ENCODE peak calls at places on chromosomes 4 and X, in seven cellular contexts. One of them, this sample, is unnamed.
A peak's percentile ranks its signal among the peaks of the same experiment; 100 is the strongest.

GRCh38 chr4:182560358-182560757 is 317.2 kb downstream of the TENM3 start:
- DNase-seq in K562: no peak
- DNase-seq in HepG2: no peak
- DNase-seq in GM12878: no peak
- DNase-seq in SK-N-SH: no peak
- DNase-seq in GM12892: no peak
- DNase-seq in H1: peak; percentile 82
- DNase-seq in this sample: no peak

GRCh38 chr4:13240066-13240465 is 244.1 kb downstream of the RAB28 start:
- DNase-seq in K562: no peak
- DNase-seq in HepG2: no peak
- DNase-seq in GM12878: no peak
- DNase-seq in SK-N-SH: no peak
- DNase-seq in GM12892: no peak
- DNase-seq in H1: no peak
- DNase-seq in this sample: no peak

GRCh38 chr4:48633657-48634056 is 143.6 kb downstream of the ZAR1 start:
- DNase-seq in K562: no peak
- DNase-seq in HepG2: no peak
- DNase-seq in GM12878: no peak
- DNase-seq in SK-N-SH: no peak
- DNase-seq in GM12892: no peak
- DNase-seq in H1: no peak
- DNase-seq in this sample: no peak

GRCh38 chr4:65670331-65671031 is at the start of gene EPHA5:
- DNase-seq in K562: no peak
- DNase-seq in HepG2: peak; percentile 3
- DNase-seq in GM12878: no peak
- DNase-seq in SK-N-SH: peak; percentile 69
- DNase-seq in GM12892: no peak
- DNase-seq in H1: peak; percentile 86
- DNase-seq in this sample: no peak

GRCh38 chrX:22135171-22135711 is 103.1 kb downstream of the PHEX start:
- DNase-seq in K562: no peak
- DNase-seq in HepG2: no peak
- DNase-seq in GM12878: no peak
- DNase-seq in SK-N-SH: no peak
- DNase-seq in GM12892: no peak
- DNase-seq in H1: no peak
- DNase-seq in this sample: no peak

GRCh38 chr4:177281544-177281943 is 28.1 kb upstream of the NEIL3 start:
- DNase-seq in K562: no peak
- DNase-seq in HepG2: no peak
- DNase-seq in GM12878: no peak
- DNase-seq in SK-N-SH: no peak
- DNase-seq in GM12892: no peak
- DNase-seq in H1: no peak
- DNase-seq in this sample: no peak

GRCh38 chrX:318739-319578 is at the start of gene GTPBP6:
- DNase-seq in K562: peak; percentile 82
- DNase-seq in HepG2: peak; percentile 98
- DNase-seq in GM12878: peak; percentile 99
- DNase-seq in SK-N-SH: peak; percentile 93
- DNase-seq in GM12892: peak; percentile 91
- DNase-seq in H1: peak; percentile 98
- DNase-seq in this sample: peak; percentile 90

GRCh38 chr4:123986268-123986798 is 589.7 kb downstream of the SPRY1 start:
- DNase-seq in K562: no peak
- DNase-seq in HepG2: no peak
- DNase-seq in GM12878: no peak
- DNase-seq in SK-N-SH: no peak
- DNase-seq in GM12892: no peak
- DNase-seq in H1: no peak
- DNase-seq in this sample: no peak

GRCh38 chrX:108309144-108309543 is 129.1 kb downstream of the COL4A6 start:
- DNase-seq in K562: no peak
- DNase-seq in HepG2: peak; percentile 66
- DNase-seq in GM12878: no peak
- DNase-seq in SK-N-SH: no peak
- DNase-seq in GM12892: no peak
- DNase-seq in H1: no peak
- DNase-seq in this sample: no peak

GRCh38 chr4:28639747-28640146 is 1779.1 kb downstream of the STIM2 start:
- DNase-seq in K562: no peak
- DNase-seq in HepG2: no peak
- DNase-seq in GM12878: no peak
- DNase-seq in SK-N-SH: no peak
- DNase-seq in GM12892: no peak
- DNase-seq in H1: no peak
- DNase-seq in this sample: no peak

DNA sequence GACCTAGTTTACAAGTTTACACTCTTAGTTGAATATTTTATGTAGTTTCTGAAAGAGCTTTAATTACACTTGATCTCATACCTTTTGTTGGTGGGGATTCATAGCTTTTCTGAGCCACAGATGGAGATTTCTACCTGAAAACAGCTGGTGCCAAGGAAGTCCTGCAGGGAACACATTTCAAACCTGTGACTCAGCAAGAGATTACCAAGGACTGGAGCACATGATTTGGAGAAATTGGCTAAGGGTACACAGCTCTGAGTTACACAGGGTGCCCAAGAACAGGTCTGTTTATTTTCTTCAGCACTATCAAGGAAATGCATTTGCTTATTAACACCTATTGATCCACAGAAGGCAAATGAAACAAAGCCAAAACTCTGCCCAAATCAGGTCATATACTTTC is 691.5 kb downstream of the KCTD8 start:
- DNase-seq in K562: peak; percentile 4
- DNase-seq in HepG2: no peak
- DNase-seq in GM12878: no peak
- DNase-seq in SK-N-SH: no peak
- DNase-seq in GM12892: no peak
- DNase-seq in H1: no peak
- DNase-seq in this sample: no peak
- TF ChIP-seq TAF1 in K562: no peak
- TF ChIP-seq TAF1 in HepG2: no peak
- TF ChIP-seq TAF1 in GM12878: no peak
- TF ChIP-seq TAF1 in SK-N-SH: no peak
- TF ChIP-seq TAF1 in GM12892: no peak
- TF ChIP-seq TAF1 in H1: no peak
- TF ChIP-seq TAF1 in this sample: no peak

GRCh38 chr4:40980318-40980883 is 230.6 kb downstream of the NSUN7 start:
- DNase-seq in K562: no peak
- DNase-seq in HepG2: peak; percentile 20
- DNase-seq in GM12878: no peak
- DNase-seq in SK-N-SH: no peak
- DNase-seq in GM12892: no peak
- DNase-seq in H1: no peak
- DNase-seq in this sample: no peak
- TF ChIP-seq TAF1 in K562: no peak
- TF ChIP-seq TAF1 in HepG2: no peak
- TF ChIP-seq TAF1 in GM12878: no peak
- TF ChIP-seq TAF1 in SK-N-SH: no peak
- TF ChIP-seq TAF1 in GM12892: no peak
- TF ChIP-seq TAF1 in H1: no peak
- TF ChIP-seq TAF1 in this sample: no peak

GRCh38 chrX:102765794-102766193 is 45.3 kb downstream of the GPRASP3 start:
- DNase-seq in K562: no peak
- DNase-seq in HepG2: no peak
- DNase-seq in GM12878: no peak
- DNase-seq in SK-N-SH: no peak
- DNase-seq in GM12892: no peak
- DNase-seq in H1: no peak
- DNase-seq in this sample: no peak
- TF ChIP-seq TAF1 in K562: no peak
- TF ChIP-seq TAF1 in HepG2: no peak
- TF ChIP-seq TAF1 in GM12878: no peak
- TF ChIP-seq TAF1 in SK-N-SH: no peak
- TF ChIP-seq TAF1 in GM12892: no peak
- TF ChIP-seq TAF1 in H1: no peak
- TF ChIP-seq TAF1 in this sample: no peak

GRCh38 chr4:20284990-20285389 is 33.3 kb downstream of the SLIT2 start:
- DNase-seq in K562: no peak
- DNase-seq in HepG2: no peak
- DNase-seq in GM12878: no peak
- DNase-seq in SK-N-SH: no peak
- DNase-seq in GM12892: no peak
- DNase-seq in H1: no peak
- DNase-seq in this sample: no peak

GRCh38 chr4:20289782-20290181 is 38.1 kb downstream of the SLIT2 start:
- DNase-seq in K562: no peak
- DNase-seq in HepG2: no peak
- DNase-seq in GM12878: no peak
- DNase-seq in SK-N-SH: no peak
- DNase-seq in GM12892: no peak
- DNase-seq in H1: no peak
- DNase-seq in this sample: no peak

GRCh38 chr4:20288846-20289512 is 37.3 kb downstream of the SLIT2 start:
- DNase-seq in K562: no peak
- DNase-seq in HepG2: no peak
- DNase-seq in GM12878: no peak
- DNase-seq in SK-N-SH: no peak
- DNase-seq in GM12892: no peak
- DNase-seq in H1: no peak
- DNase-seq in this sample: no peak

GRCh38 chr4:20288047-20288650 is 36.4 kb downstream of the SLIT2 start:
- DNase-seq in K562: no peak
- DNase-seq in HepG2: no peak
- DNase-seq in GM12878: no peak
- DNase-seq in SK-N-SH: no peak
- DNase-seq in GM12892: no peak
- DNase-seq in H1: no peak
- DNase-seq in this sample: no peak

DNA sequence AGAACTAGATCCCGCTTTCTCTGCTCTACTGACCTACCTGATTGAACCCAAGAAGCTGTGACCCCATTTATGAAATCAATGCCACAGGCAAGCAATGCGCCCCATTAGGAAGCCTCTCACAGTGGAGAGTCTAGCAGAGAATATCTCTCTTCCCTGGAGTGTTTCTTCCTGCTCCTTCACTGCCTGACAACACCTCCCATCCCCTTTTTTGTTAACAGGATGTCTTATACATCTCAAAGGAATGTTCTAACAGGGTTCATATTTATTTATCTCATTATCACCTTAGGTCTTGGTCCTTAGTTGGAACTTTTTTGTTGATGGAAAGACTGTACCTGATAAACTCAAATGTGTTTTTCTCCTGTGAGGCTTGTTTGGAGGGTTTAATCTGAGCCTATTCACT is 35.5 kb downstream of the SLIT2 start:
- DNase-seq in K562: no peak
- DNase-seq in HepG2: no peak
- DNase-seq in GM12878: no peak
- DNase-seq in SK-N-SH: no peak
- DNase-seq in GM12892: no peak
- DNase-seq in H1: no peak
- DNase-seq in this sample: no peak
- TF ChIP-seq TAF1 in K562: no peak
- TF ChIP-seq TAF1 in HepG2: no peak
- TF ChIP-seq TAF1 in GM12878: no peak
- TF ChIP-seq TAF1 in SK-N-SH: no peak
- TF ChIP-seq TAF1 in GM12892: no peak
- TF ChIP-seq TAF1 in H1: no peak
- TF ChIP-seq TAF1 in this sample: no peak

GRCh38 chrX:65644621-65645287 is 22.7 kb upstream of the MSN start:
- DNase-seq in K562: peak; percentile 15
- DNase-seq in HepG2: no peak
- DNase-seq in GM12878: no peak
- DNase-seq in SK-N-SH: peak; percentile 12
- DNase-seq in GM12892: no peak
- DNase-seq in H1: no peak
- DNase-seq in this sample: no peak

GRCh38 chrX:65643786-65644111 is 23.7 kb upstream of the MSN start:
- DNase-seq in K562: no peak
- DNase-seq in HepG2: no peak
- DNase-seq in GM12878: no peak
- DNase-seq in SK-N-SH: no peak
- DNase-seq in GM12892: no peak
- DNase-seq in H1: no peak
- DNase-seq in this sample: no peak

GRCh38 chrX:65637335-65637734 is 30.1 kb upstream of the MSN start:
- DNase-seq in K562: peak; percentile 0
- DNase-seq in HepG2: no peak
- DNase-seq in GM12878: no peak
- DNase-seq in SK-N-SH: no peak
- DNase-seq in GM12892: no peak
- DNase-seq in H1: no peak
- DNase-seq in this sample: no peak

GRCh38 chrX:65647801-65648200 is 19.7 kb upstream of the MSN start:
- DNase-seq in K562: no peak
- DNase-seq in HepG2: no peak
- DNase-seq in GM12878: no peak
- DNase-seq in SK-N-SH: no peak
- DNase-seq in GM12892: no peak
- DNase-seq in H1: no peak
- DNase-seq in this sample: no peak

GRCh38 chrX:65643046-65643785 is 24.2 kb upstream of the MSN start:
- DNase-seq in K562: no peak
- DNase-seq in HepG2: no peak
- DNase-seq in GM12878: no peak
- DNase-seq in SK-N-SH: no peak
- DNase-seq in GM12892: no peak
- DNase-seq in H1: no peak
- DNase-seq in this sample: no peak
- TF ChIP-seq TAF1 in K562: no peak
- TF ChIP-seq TAF1 in HepG2: no peak
- TF ChIP-seq TAF1 in GM12878: no peak
- TF ChIP-seq TAF1 in SK-N-SH: no peak
- TF ChIP-seq TAF1 in GM12892: no peak
- TF ChIP-seq TAF1 in H1: no peak
- TF ChIP-seq TAF1 in this sample: no peak

DNA sequence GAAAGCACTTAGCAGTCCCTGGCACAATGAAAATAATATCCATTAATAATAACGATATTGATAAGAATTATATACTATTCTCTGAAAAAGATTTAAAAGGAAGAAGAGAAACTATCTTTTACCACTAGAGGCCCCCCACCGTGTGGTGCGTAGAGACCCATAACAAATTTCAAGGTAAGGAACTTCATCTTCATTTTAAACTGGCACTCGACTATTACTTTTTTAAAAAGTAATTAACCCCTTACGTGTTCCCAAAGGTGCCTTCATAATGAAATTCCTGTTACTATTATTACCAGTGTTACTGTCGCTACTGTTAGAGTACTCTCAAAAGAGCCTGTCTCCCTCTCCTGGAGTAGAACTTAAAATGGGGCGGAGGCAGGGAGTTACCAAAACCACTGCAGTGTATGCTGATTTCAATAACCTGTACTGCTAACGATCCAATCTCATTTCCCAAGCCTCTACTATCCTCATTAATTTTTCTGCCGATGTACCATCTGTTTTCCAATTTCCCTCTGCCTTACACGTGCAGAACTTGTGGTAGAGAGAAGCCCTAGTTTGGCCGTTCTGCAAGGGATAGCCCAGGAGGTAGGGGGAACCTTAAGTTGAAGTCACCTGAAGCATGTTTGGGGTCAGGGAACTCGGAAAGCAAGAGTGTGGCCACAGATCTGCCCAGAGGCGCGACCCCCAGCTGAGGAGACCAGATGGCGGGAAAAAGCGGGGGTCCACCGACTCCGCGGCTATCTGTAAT is 813 bp upstream of the STK26 start:
- DNase-seq in K562: peak; percentile 8
- DNase-seq in HepG2: peak; percentile 2
- DNase-seq in GM12878: no peak
- DNase-seq in SK-N-SH: peak; percentile 19
- DNase-seq in GM12892: no peak
- DNase-seq in H1: peak; percentile 57
- DNase-seq in this sample: no peak
- TF ChIP-seq TAF1 in K562: no peak
- TF ChIP-seq TAF1 in HepG2: no peak
- TF ChIP-seq TAF1 in GM12878: no peak
- TF ChIP-seq TAF1 in SK-N-SH: no peak
- TF ChIP-seq TAF1 in GM12892: no peak
- TF ChIP-seq TAF1 in H1: no peak
- TF ChIP-seq TAF1 in this sample: no peak